ENCODE peak calls at places on chromosomes 6 and 20, in eight cellular contexts. V is DND-41; J is heart right ventricle; Y is CD4-positive, alpha-beta T cell; K is mucosa of descending colon; G is fibroblast of lung; T is BJ; S is AG09309. W is an unnamed sample.

GRCh38 chr20:4415281-4415680 is 306.4 kb upstream of the PRND start:
- DNase-seq in V (no peak), J (no peak), Y (no peak), K (no peak), G (no peak), T (no peak), S (no peak), W (no peak)

GRCh38 chr6:150702675-150703074 is 103.0 kb downstream of the PLEKHG1 start:
- DNase-seq in V (no peak), J (no peak), Y (no peak), K (no peak), G (no peak), T (no peak), S (no peak), W (no peak)

GRCh38 chr6:110398778-110399177 is 16.6 kb downstream of the DDO start:
- DNase-seq in V (no peak), J (no peak), Y (no peak), K (no peak), G (no peak), T (no peak), S (no peak), W (no peak)

GRCh38 chr20:53579581-53580375 is 13.9 kb downstream of the ZNF217 start:
- DNase-seq in V (no peak), J (no peak), Y (no peak), K (peak), G (peak), T (no peak), S (peak), W (peak)

GRCh38 chr6:128139519-128139918 is 238.7 kb upstream of the THEMIS start:
- DNase-seq in V (no peak), J (no peak), Y (no peak), K (no peak), G (peak), T (no peak), S (no peak), W (no peak)

GRCh38 chr6:5846335-5846734 is 160.4 kb downstream of the NRN1 start:
- DNase-seq in V (no peak), J (no peak), Y (no peak), K (no peak), G (no peak), T (no peak), S (no peak), W (no peak)

GRCh38 chr20:11207749-11208502 is 534.1 kb upstream of the JAG1 start:
- DNase-seq in V (no peak), J (no peak), Y (no peak), K (no peak), G (peak), T (peak), S (peak), W (peak)

GRCh38 chr6:157755752-157756411 is 67.2 kb upstream of the SNX9 start:
- DNase-seq in V (no peak), J (no peak), Y (no peak), K (no peak), G (no peak), T (no peak), S (no peak), W (no peak)

GRCh38 chr6:98787961-98788360 is 46.4 kb upstream of the POU3F2 start:
- DNase-seq in V (no peak), J (no peak), Y (no peak), K (no peak), G (peak), T (no peak), S (no peak), W (no peak)

GRCh38 chr20:56788041-56788670 is 159.1 kb downstream of the TFAP2C start:
- DNase-seq in V (no peak), J (no peak), Y (no peak), K (no peak), G (peak), T (peak), S (peak), W (peak)

GRCh38 chr20:56783826-56784225 is 154.7 kb downstream of the TFAP2C start:
- DNase-seq in V (no peak), J (no peak), Y (no peak), K (no peak), G (no peak), T (no peak), S (no peak), W (no peak)

GRCh38 chr20:56781108-56781739 is 152.1 kb downstream of the TFAP2C start:
- DNase-seq in V (no peak), J (no peak), Y (no peak), K (peak), G (peak), T (no peak), S (no peak), W (no peak)

GRCh38 chr20:56788671-56789610 is 159.8 kb downstream of the TFAP2C start:
- DNase-seq in V (no peak), J (no peak), Y (no peak), K (no peak), G (peak), T (no peak), S (no peak), W (peak)

GRCh38 chr20:56786503-56786902 is 157.4 kb downstream of the TFAP2C start:
- DNase-seq in V (no peak), J (no peak), Y (no peak), K (no peak), G (no peak), T (no peak), S (no peak), W (no peak)
- TF ChIP-seq CTCF in V (no peak), J (no peak), Y (no peak), K (no peak), G (no peak), T (no peak), S (no peak), W (no peak)

GRCh38 chr6:35386989-35387388 is 44.6 kb downstream of the PPARD start:
- DNase-seq in V (no peak), J (no peak), Y (no peak), K (no peak), G (no peak), T (no peak), S (no peak), W (no peak)
- TF ChIP-seq CTCF in V (no peak), J (no peak), Y (no peak), K (no peak), G (no peak), T (no peak), S (no peak), W (peak)

DNA sequence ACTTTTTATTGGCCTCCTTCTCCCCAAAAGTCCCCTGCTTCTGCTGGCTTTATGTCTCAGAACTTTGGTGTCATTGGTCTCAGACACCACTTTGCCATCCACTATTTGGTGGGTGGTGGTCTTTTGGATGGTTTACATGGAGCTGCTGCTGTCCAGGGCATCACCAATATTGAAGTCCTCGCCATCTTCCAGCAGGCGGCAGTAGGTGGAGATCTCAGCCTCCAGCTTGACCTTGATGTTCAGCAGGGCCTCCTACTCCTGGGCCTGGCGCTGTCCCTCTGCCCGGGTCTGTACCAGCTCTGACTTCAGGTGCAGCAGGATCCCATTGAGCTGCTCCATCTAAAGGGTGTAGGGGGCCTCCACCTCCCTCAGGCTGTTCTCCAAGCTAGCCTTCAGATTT is 148.4 kb upstream of the FOXA2 start:
- DNase-seq in V (no peak), J (no peak), Y (no peak), K (no peak), G (no peak), T (no peak), S (no peak), W (no peak)
- TF ChIP-seq CTCF in V (peak), J (no peak), Y (no peak), K (no peak), G (no peak), T (no peak), S (no peak), W (no peak)

GRCh38 chr6:21595951-21596378 is 2.4 kb downstream of the SOX4 start:
- DNase-seq in V (no peak), J (peak), Y (no peak), K (no peak), G (no peak), T (no peak), S (no peak), W (no peak)

GRCh38 chr6:21597243-21597682 is 3.7 kb downstream of the SOX4 start:
- DNase-seq in V (no peak), J (no peak), Y (no peak), K (no peak), G (no peak), T (no peak), S (no peak), W (no peak)

GRCh38 chr6:21597706-21598273 is 4.2 kb downstream of the SOX4 start:
- DNase-seq in V (no peak), J (no peak), Y (no peak), K (peak), G (no peak), T (no peak), S (no peak), W (peak)

GRCh38 chr6:21595265-21595950 is 1.9 kb downstream of the SOX4 start:
- DNase-seq in V (peak), J (peak), Y (no peak), K (peak), G (no peak), T (no peak), S (no peak), W (no peak)

GRCh38 chr6:21596379-21597242 is 3.1 kb downstream of the SOX4 start:
- DNase-seq in V (peak), J (peak), Y (no peak), K (peak), G (peak), T (no peak), S (no peak), W (peak)
- TF ChIP-seq CTCF in V (peak), J (peak), Y (peak), K (peak), G (peak), T (peak), S (peak), W (peak)

GRCh38 chr6:13383280-13384163 is 55.2 kb upstream of the TBC1D7 start:
- DNase-seq in V (no peak), J (no peak), Y (no peak), K (peak), G (peak), T (no peak), S (no peak), W (no peak)

GRCh38 chr6:13377054-13377758 is 48.9 kb upstream of the TBC1D7 start:
- DNase-seq in V (no peak), J (no peak), Y (no peak), K (no peak), G (no peak), T (no peak), S (no peak), W (no peak)

GRCh38 chr6:13375360-13375878 is 47.1 kb upstream of the TBC1D7 start:
- DNase-seq in V (no peak), J (no peak), Y (no peak), K (no peak), G (no peak), T (no peak), S (no peak), W (no peak)

GRCh38 chr6:13380761-13381160 is 52.4 kb upstream of the TBC1D7 start:
- DNase-seq in V (no peak), J (no peak), Y (no peak), K (no peak), G (no peak), T (no peak), S (no peak), W (no peak)

DNA sequence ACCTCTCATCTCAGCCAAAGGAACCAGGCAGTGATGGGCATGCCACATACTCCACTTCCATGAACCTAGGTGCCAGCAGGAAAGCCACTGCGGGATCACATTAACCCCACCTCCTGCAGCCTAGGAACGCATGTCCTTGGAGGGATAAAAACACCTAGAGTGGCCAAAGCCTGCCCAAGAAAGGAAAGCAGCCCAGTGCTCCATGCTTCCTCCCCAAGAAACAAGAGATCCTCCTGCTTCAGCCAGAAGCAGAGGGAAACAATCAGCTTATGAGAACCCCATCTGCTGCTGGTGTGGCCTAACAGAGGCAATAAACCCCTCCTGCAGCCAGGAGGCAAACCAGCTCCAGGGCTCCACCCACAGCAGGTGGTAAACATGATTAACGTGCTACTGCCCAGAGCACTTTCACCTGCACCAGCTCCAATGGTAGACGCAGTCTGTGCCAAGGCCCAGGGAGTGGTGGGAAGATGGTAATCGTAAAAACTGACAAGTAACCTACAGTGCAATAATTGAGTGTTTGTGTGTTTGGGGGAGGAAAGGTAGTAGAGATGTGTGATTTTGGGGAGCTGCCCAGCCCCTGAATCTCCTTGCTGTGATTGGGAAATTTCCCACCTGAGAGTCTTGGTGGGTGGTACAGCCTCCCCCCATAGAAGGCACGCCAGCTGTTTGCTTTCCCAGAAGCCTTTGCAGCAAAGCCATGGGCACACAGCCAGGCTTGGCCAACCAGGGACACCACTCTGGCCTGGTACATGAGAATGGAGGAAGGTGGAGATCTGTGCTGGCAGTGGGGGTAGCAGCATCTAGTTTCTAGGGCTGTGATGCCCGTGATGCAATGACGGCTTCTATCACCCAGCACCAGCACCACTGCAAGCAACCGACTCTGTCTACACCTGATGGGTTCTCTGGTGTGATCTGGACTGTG is 50.6 kb upstream of the TBC1D7 start:
- DNase-seq in V (no peak), J (no peak), Y (no peak), K (peak), G (no peak), T (no peak), S (no peak), W (no peak)
- TF ChIP-seq CTCF in V (no peak), J (no peak), Y (no peak), K (peak), G (no peak), T (no peak), S (no peak), W (no peak)

W was measured in HFFc6.